ENCODE peak calls at places on chromosome 21, in five cellular contexts. A is activated B cell treated with CpG ODN at 0.5 μM for 24 hours, Y is NB4, C is ELR, O is tibial artery. V is an unnamed sample.

GRCh38 chr21:32065654-32066053 is 192.8 kb downstream of the HUNK start:
- DNase-seq in O (no peak), Y (peak; percentile 94), A (no peak), C (no peak), V (no peak)

GRCh38 chr21:44800103-44800502 is 1.5 kb downstream of the UBE2G2 start:
- DNase-seq in A (no peak), C (peak; percentile 28), O (no peak), Y (peak; percentile 56), V (peak; percentile 39)

GRCh38 chr21:41877901-41878830 is 978 bp downstream of the PRDM15 start:
- DNase-seq in C (peak; percentile 57), O (no peak), A (peak; percentile 46), Y (peak; percentile 60), V (peak; percentile 44)

GRCh38 chr21:42671778-42672593 is 18.6 kb downstream of the PDE9A start:
- DNase-seq in A (no peak), C (peak; percentile 17), O (no peak), Y (peak; percentile 78), V (peak; percentile 65)

GRCh38 chr21:45258476-45258875 is 29.2 kb downstream of the POFUT2 start:
- DNase-seq in O (peak; percentile 60), Y (no peak), C (no peak), A (peak; percentile 7), V (peak; percentile 36)

GRCh38 chr21:44867999-44868700 is 5.3 kb downstream of the PTTG1IP start:
- DNase-seq in C (no peak), O (no peak), Y (no peak), A (no peak), V (no peak)

GRCh38 chr21:43331962-43332458 is 94.9 kb downstream of the SIK1 start:
- DNase-seq in Y (no peak), C (peak; percentile 70), O (peak; percentile 89), A (no peak), V (peak; percentile 92)

GRCh38 chr21:28627691-28628090 is 365.0 kb downstream of the LTN1 start:
- DNase-seq in O (no peak), Y (peak; percentile 2), C (peak; percentile 2), A (no peak), V (no peak)

GRCh38 chr21:29943885-29944284 is 4.1 kb upstream of the GRIK1 start:
- DNase-seq in Y (no peak), O (no peak), C (no peak), A (no peak), V (no peak)

GRCh38 chr21:29342394-29342957 is 43.8 kb downstream of the BACH1 start:
- DNase-seq in C (peak; percentile 93), Y (no peak), O (peak; percentile 86), A (no peak), V (peak; percentile 77)

GRCh38 chr21:36705679-36706481 is 7.0 kb downstream of the SIM2 start:
- DNase-seq in O (no peak), Y (peak; percentile 48), A (no peak), C (no peak), V (no peak)

GRCh38 chr21:45615145-45615711 is 28.3 kb upstream of the PCBP3 start:
- DNase-seq in C (no peak), A (peak; percentile 25), O (peak; percentile 49), Y (peak; percentile 22), V (no peak)

GRCh38 chr21:25735221-25735894 is 586 bp downstream of the GABPA start:
- DNase-seq in O (peak; percentile 95), Y (peak; percentile 90), A (peak; percentile 85), C (peak; percentile 88), V (peak; percentile 97)

GRCh38 chr21:37530901-37531351 is 164.4 kb downstream of the DYRK1A start:
- DNase-seq in A (no peak), Y (no peak), O (no peak), C (no peak), V (no peak)

GRCh38 chr21:39134288-39134810 is 48.9 kb downstream of the PSMG1 start:
- DNase-seq in C (no peak), A (no peak), Y (no peak), O (no peak), V (no peak)

GRCh38 chr21:36092676-36093075 is 22.9 kb downstream of the CBR1 start:
- DNase-seq in Y (no peak), C (peak; percentile 20), O (no peak), A (no peak), V (no peak)

GRCh38 chr21:33402011-33402979 is 918 bp upstream of the IFNGR2 start:
- DNase-seq in A (peak; percentile 36), O (peak; percentile 90), Y (peak; percentile 90), C (peak; percentile 75), V (peak; percentile 19)

GRCh38 chr21:31201144-31201543 is 142.9 kb downstream of the TIAM1 start:
- DNase-seq in A (no peak), O (no peak), C (no peak), Y (no peak), V (no peak)

GRCh38 chr21:44773291-44773932 is 28.2 kb downstream of the UBE2G2 start:
- DNase-seq in Y (no peak), A (no peak), O (no peak), C (no peak), V (peak; percentile 33)

GRCh38 chr21:46180778-46181391 is 3.4 kb downstream of the SPATC1L start:
- DNase-seq in O (no peak), A (no peak), C (no peak), Y (no peak), V (no peak)

GRCh38 chr21:44024895-44025353 is 12.8 kb downstream of the TRAPPC10 start:
- DNase-seq in Y (peak; percentile 76), O (peak; percentile 78), C (peak; percentile 13), A (no peak), V (no peak)

GRCh38 chr21:43865471-43866181 is 603 bp downstream of the AGPAT3 start:
- DNase-seq in Y (peak; percentile 54), C (peak; percentile 56), A (peak; percentile 51), O (peak; percentile 74), V (no peak)

V was measured in SJSA1.